ENCODE peak calls at places on chromosomes 12 and 14, in eight cellular contexts. E is stomach, W is tibial nerve, O is H1, B is sigmoid colon, U is ovary, H is transverse colon, Q is HepG2. D is an unnamed sample.

GRCh38 chr12:65968359-65968758 is 144.1 kb downstream of the HMGA2 start:
- DNase-seq in H (no peak), E (no peak), U (no peak), W (no peak), Q (no peak), B (no peak), O (no peak), D (no peak)

GRCh38 chr12:5171701-5172100 is 128.0 kb downstream of the KCNA5 start:
- DNase-seq in W (no peak), B (no peak), H (peak; percentile 13), Q (peak; percentile 18), E (no peak), U (no peak), O (peak; percentile 23), D (no peak)

GRCh38 chr12:62332598-62332997 is 72.4 kb downstream of the USP15 start:
- DNase-seq in U (no peak), B (no peak), Q (no peak), H (no peak), O (no peak), W (no peak), E (no peak), D (no peak)

GRCh38 chr14:95549656-95550585 is 15.1 kb downstream of the GLRX5 start:
- DNase-seq in O (no peak), E (peak; percentile 45), H (peak; percentile 35), Q (peak; percentile 83), U (no peak), W (no peak), B (no peak), D (no peak)

GRCh38 chr12:21642707-21643389 is 14.8 kb downstream of the LDHB start:
- DNase-seq in Q (no peak), U (no peak), O (no peak), H (no peak), B (no peak), E (no peak), W (no peak), D (no peak)

GRCh38 chr14:53701108-53701875 is 255.3 kb downstream of the BMP4 start:
- DNase-seq in O (no peak), H (no peak), Q (no peak), E (no peak), B (no peak), U (no peak), W (no peak), D (no peak)

GRCh38 chr14:101838476-101838875 is 77.0 kb downstream of the PPP2R5C start:
- DNase-seq in B (peak; percentile 85), H (no peak), Q (no peak), U (peak; percentile 42), E (no peak), W (no peak), O (no peak), D (no peak)

GRCh38 chr12:109098142-109098652 is 800 bp downstream of the UNG start:
- DNase-seq in E (peak; percentile 65), O (no peak), B (peak; percentile 87), W (peak; percentile 56), H (peak; percentile 73), U (peak; percentile 71), Q (no peak), D (peak; percentile 93)

GRCh38 chr12:46402451-46402850 is 29.9 kb upstream of the SLC38A2 start:
- DNase-seq in E (no peak), Q (no peak), U (peak; percentile 67), O (no peak), B (peak; percentile 76), W (no peak), H (peak; percentile 28), D (no peak)

GRCh38 chr14:32968972-32969544 is 30.4 kb downstream of the NPAS3 start:
- DNase-seq in O (no peak), U (no peak), E (no peak), H (no peak), Q (no peak), B (no peak), W (no peak), D (no peak)

GRCh38 chr12:58922849-58923248 is 2.5 kb upstream of the LRIG3 start:
- DNase-seq in E (no peak), W (no peak), U (no peak), H (no peak), Q (no peak), B (no peak), O (no peak), D (no peak)

GRCh38 chr12:9064201-9064814 is 51.4 kb downstream of the A2M start:
- DNase-seq in E (peak; percentile 72), B (peak; percentile 79), W (peak; percentile 55), U (peak; percentile 62), H (peak; percentile 67), Q (peak; percentile 65), O (peak; percentile 9), D (peak; percentile 78)

GRCh38 chr12:122886851-122887816 is 8.8 kb downstream of the VPS37B start:
- DNase-seq in O (no peak), H (peak; percentile 71), W (no peak), E (peak; percentile 46), U (no peak), Q (no peak), B (no peak), D (peak; percentile 53)

GRCh38 chr14:65832431-65833253 is 420.1 kb downstream of the FUT8 start:
- DNase-seq in O (no peak), Q (peak; percentile 5), H (no peak), B (no peak), W (peak; percentile 21), U (no peak), E (no peak), D (no peak)

GRCh38 chr14:87712386-87713113 is 280.4 kb downstream of the GALC start:
- DNase-seq in H (no peak), W (no peak), Q (no peak), E (no peak), O (no peak), U (no peak), B (no peak), D (no peak)

GRCh38 chr12:128266559-128267245 is at the start of gene TMEM132C:
- DNase-seq in E (no peak), B (no peak), Q (no peak), O (no peak), U (no peak), W (no peak), H (no peak), D (peak; percentile 63)

GRCh38 chr14:75636100-75636692 is 24.5 kb downstream of the ERG28 start:
- DNase-seq in O (no peak), W (no peak), B (no peak), E (no peak), H (no peak), Q (no peak), U (no peak), D (no peak)

DNA sequence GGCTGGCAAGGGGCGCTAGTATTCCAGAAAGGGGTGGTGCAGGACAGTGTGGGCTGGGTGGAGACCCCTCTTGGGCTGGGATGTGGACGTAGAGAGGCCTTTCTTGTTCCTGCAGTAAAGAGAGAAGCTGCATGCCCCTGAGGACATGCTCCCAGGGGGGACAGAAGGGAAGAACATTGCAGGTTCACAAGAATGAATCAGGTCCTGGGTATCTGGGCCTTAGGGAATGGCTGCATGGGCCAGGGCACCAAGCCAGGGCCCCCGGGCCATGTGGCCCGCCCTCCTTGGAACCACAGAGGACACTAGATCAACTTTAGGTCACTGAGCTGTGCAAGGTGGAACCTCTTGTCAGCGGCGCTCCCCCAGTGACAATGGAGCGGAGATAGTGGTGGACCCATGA is 51.8 kb downstream of the ZNF664 start:
- DNase-seq in Q (no peak), W (no peak), U (no peak), H (no peak), B (no peak), E (no peak), O (no peak), D (no peak)
- TF ChIP-seq EP300 in Q (no peak), W (no peak), U (no peak), H (no peak), B (no peak), E (no peak), O (no peak), D (no peak)

GRCh38 chr14:99624971-99625370 is 20.0 kb upstream of the HHIPL1 start:
- DNase-seq in B (no peak), E (peak; percentile 35), H (no peak), O (no peak), W (no peak), Q (no peak), U (no peak), D (no peak)
- H3K27me3 ChIP-seq in B (no peaks in the 10 kb centered on the region), E (no peaks in the 10 kb centered on the region), H (no peaks in the 10 kb centered on the region), O (no peaks in the 10 kb centered on the region), W (peaks cover 16% of the 10 kb centered on the region), Q (peaks cover 50% of the 10 kb centered on the region), U (no peaks in the 10 kb centered on the region), D (no peaks in the 10 kb centered on the region)

DNA sequence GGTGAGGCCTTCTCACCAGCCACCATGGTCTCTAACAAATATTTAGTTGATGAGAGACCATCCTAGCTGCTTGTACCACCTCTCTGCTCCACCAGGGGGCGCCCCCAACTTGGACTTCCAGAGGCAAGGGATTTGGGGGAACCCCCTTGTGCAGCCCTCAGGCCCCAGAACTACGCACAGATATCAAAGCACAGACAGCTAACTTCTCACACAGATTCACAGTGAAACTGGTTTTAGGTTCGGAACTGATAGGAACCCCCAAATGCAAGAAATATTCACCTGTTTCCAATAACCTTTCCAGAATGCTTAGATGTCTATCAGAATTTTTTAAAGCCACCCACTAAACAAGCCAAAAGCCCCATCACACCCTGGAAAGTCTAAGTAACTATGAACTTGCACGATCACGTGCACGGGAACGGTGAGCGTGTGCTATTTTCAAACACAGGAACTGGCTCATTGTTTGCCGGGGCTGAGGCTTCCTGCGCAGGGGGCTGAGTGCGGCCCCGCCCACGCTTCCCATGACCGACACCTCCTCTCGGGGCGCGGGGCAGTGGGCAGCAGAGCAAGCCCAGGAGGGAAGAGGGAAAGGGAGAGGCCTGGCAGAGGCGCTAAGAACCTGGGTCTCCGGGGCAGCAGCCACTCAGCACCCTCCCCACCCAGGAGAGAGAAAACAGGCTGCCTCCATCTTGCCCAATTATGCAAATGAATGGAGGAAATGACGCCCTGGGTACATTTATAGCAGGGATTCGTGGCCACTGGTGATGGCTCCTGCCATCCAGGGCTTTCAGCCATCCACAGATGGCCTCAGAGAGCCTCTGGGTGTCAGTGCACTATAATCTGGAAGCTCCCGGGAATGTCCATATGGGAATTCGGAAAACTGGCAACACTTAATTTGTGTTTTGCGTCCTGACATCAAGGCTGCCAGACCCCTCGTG is 79.4 kb upstream of the GPR68 start:
- DNase-seq in O (peak; percentile 47), W (peak; percentile 94), U (peak; percentile 88), Q (peak; percentile 45), B (peak; percentile 92), H (peak; percentile 91), E (peak; percentile 90), D (peak; percentile 93)
- H3K4me1 ChIP-seq in O (no peaks in the 10 kb centered on the region), W (peaks cover 16% of the 10 kb centered on the region), U (peaks cover 3% of the 10 kb centered on the region), Q (no peaks in the 10 kb centered on the region), B (no peaks in the 10 kb centered on the region), H (no peaks in the 10 kb centered on the region), E (peaks cover 21% of the 10 kb centered on the region), D (peaks cover 47% of the 10 kb centered on the region)

GRCh38 chr12:48115957-48116356 is 3.2 kb upstream of the PFKM start:
- DNase-seq in H (no peak), W (no peak), Q (no peak), O (no peak), E (no peak), B (no peak), U (no peak), D (no peak)

GRCh38 chr12:48119078-48119833 is at the start of gene PFKM:
- DNase-seq in O (peak; percentile 89), U (peak; percentile 91), E (peak; percentile 79), W (peak; percentile 81), H (peak; percentile 88), B (peak; percentile 94), Q (no peak), D (no peak)

GRCh38 chr12:48121522-48121921 is 2.4 kb downstream of the PFKM start:
- DNase-seq in U (no peak), H (no peak), B (no peak), O (no peak), E (no peak), Q (no peak), W (no peak), D (no peak)

GRCh38 chr12:48119834-48120195 is 651 bp downstream of the PFKM start:
- DNase-seq in O (no peak), H (no peak), U (no peak), W (no peak), Q (no peak), B (no peak), E (no peak), D (no peak)

GRCh38 chr12:48118491-48118890 is 673 bp upstream of the PFKM start:
- DNase-seq in E (no peak), Q (no peak), H (no peak), B (no peak), O (no peak), W (no peak), U (no peak), D (no peak)
- TF ChIP-seq EP300 in E (no peak), Q (no peak), H (no peak), B (no peak), O (no peak), W (no peak), U (no peak), D (no peak)

D was measured in upper lobe of left lung.